ENCODE peak calls at places on chromosomes 4 and X, in five cellular contexts. F, D, V, I and G are unnamed samples.

GRCh38 chr4:102641796-102642195 is 119.0 kb downstream of the MANBA start:
- DNase-seq in F (no peak), V (no peak), I (no peak), D (no peak), G (no peak)

GRCh38 chr4:82620126-82620525 is 58.3 kb upstream of the TMEM150C start:
- DNase-seq in D (no peak), F (no peak), I (no peak), V (no peak), G (peak; percentile 46)

GRCh38 chrX:153635788-153636668 is 11.0 kb upstream of the DUSP9 start:
- DNase-seq in V (no peak), F (no peak), I (peak; percentile 53), D (no peak), G (peak; percentile 60)

GRCh38 chr4:101604976-101605375 is 185.6 kb upstream of the BANK1 start:
- DNase-seq in F (no peak), D (no peak), I (no peak), V (no peak), G (no peak)

GRCh38 chr4:183506389-183506735 is 1.5 kb downstream of the ING2 start:
- DNase-seq in D (no peak), I (no peak), V (no peak), F (no peak), G (no peak)

GRCh38 chr4:80036949-80037348 is 36.1 kb downstream of the ANTXR2 start:
- DNase-seq in F (peak; percentile 66), I (no peak), D (peak; percentile 66), V (no peak), G (no peak)

GRCh38 chr4:64479338-64479737 is 70.1 kb upstream of the TECRL start:
- DNase-seq in D (no peak), I (no peak), V (no peak), F (no peak), G (no peak)

GRCh38 chrX:119624951-119625668 is 18.9 kb upstream of the NKRF start:
- DNase-seq in D (no peak), V (no peak), F (no peak), I (no peak), G (no peak)

GRCh38 chrX:116009871-116010710 is 160.5 kb upstream of the AGTR2 start:
- DNase-seq in I (no peak), D (no peak), F (peak; percentile 51), V (no peak), G (peak; percentile 27)

GRCh38 chr4:150032541-150032940 is 45.7 kb upstream of the DCLK2 start:
- DNase-seq in D (no peak), F (no peak), I (no peak), V (no peak), G (no peak)

GRCh38 chr4:102614801-102615200 is 113.6 kb downstream of the NFKB1 start:
- DNase-seq in D (no peak), V (no peak), F (no peak), I (no peak), G (no peak)

GRCh38 chr4:82097504-82097903 is 276.3 kb downstream of the HNRNPD start:
- DNase-seq in F (no peak), V (no peak), I (no peak), D (no peak), G (no peak)

GRCh38 chr4:139957986-139958737 is 195.8 kb downstream of the MAML3 start:
- DNase-seq in I (no peak), V (no peak), F (no peak), D (no peak), G (peak; percentile 54)

GRCh38 chr4:5900844-5901243 is 8.0 kb upstream of the CRMP1 start:
- DNase-seq in F (no peak), V (no peak), I (no peak), D (no peak), G (no peak)

GRCh38 chr4:106314960-106315359 is 1.0 kb downstream of the TBCK start:
- DNase-seq in V (no peak), D (no peak), F (no peak), I (no peak), G (no peak)

GRCh38 chr4:143375326-143376073 is 38.8 kb downstream of the GAB1 start:
- DNase-seq in V (peak; percentile 47), D (no peak), I (no peak), F (peak; percentile 35), G (peak; percentile 30)

GRCh38 chr4:113666386-113667114 is 95.0 kb downstream of the CAMK2D start:
- DNase-seq in V (no peak), I (no peak), D (no peak), F (peak; percentile 29), G (no peak)

GRCh38 chrX:41025926-41026325 is 59.3 kb upstream of the USP9X start:
- DNase-seq in F (peak; percentile 48), I (no peak), D (no peak), V (no peak), G (no peak)